ENCODE peak calls at places on chromosomes 7 and 10, in six cellular contexts. S is LHCN-M2, Y is T-helper 2 cell, O is neuronal stem cell, B is Caki2, F is RWPE1. K is an unnamed sample.

GRCh38 chr10:12042409-12042796 is 206 bp downstream of the UPF2 start:
- DNase-seq in S (no peak), Y (peak; percentile 55), O (no peak), B (no peak), F (peak; percentile 29), K (peak; percentile 10)

GRCh38 chr7:641269-641671 is 85.2 kb upstream of the DNAAF5 start:
- DNase-seq in S (peak; percentile 85), Y (no peak), O (no peak), B (no peak), F (no peak), K (no peak)

GRCh38 chr10:63633677-63634487 is 112.7 kb downstream of the REEP3 start:
- DNase-seq in S (peak; percentile 55), Y (peak; percentile 18), O (no peak), B (peak; percentile 27), F (peak; percentile 23), K (no peak)

GRCh38 chr7:144390481-144390880 is 13.0 kb downstream of the NOBOX start:
- DNase-seq in S (no peak), Y (no peak), O (no peak), B (no peak), F (no peak), K (no peak)

GRCh38 chr10:47190802-47191450 is 109.1 kb upstream of the GDF10 start:
- DNase-seq in S (no peak), Y (no peak), O (no peak), B (no peak), F (no peak), K (no peak)

GRCh38 chr10:46226232-46226631 is 60.6 kb upstream of the ANTXRL start:
- DNase-seq in S (no peak), Y (no peak), O (no peak), B (no peak), F (no peak), K (no peak)

GRCh38 chr7:50285259-50285658 is 19.3 kb upstream of the IKZF1 start:
- DNase-seq in S (no peak), Y (no peak), O (no peak), B (no peak), F (no peak), K (no peak)

GRCh38 chr10:5527332-5528200 is 2.8 kb downstream of the CALML3 start:
- DNase-seq in S (no peak), Y (no peak), O (no peak), B (no peak), F (no peak), K (no peak)

GRCh38 chr10:28913850-28914249 is 236.5 kb downstream of the BAMBI start:
- DNase-seq in S (no peak), Y (no peak), O (no peak), B (peak; percentile 96), F (peak; percentile 24), K (no peak)

GRCh38 chr10:131816941-131817700 is 83.7 kb upstream of the PPP2R2D start:
- DNase-seq in S (no peak), Y (no peak), O (no peak), B (no peak), F (no peak), K (peak; percentile 21)

GRCh38 chr10:58094985-58095718 is 172.5 kb downstream of the IPMK start:
- DNase-seq in S (no peak), Y (no peak), O (no peak), B (no peak), F (no peak), K (no peak)

GRCh38 chr10:123563581-123563855 is 102.6 kb upstream of the GPR26 start:
- DNase-seq in S (no peak), Y (no peak), O (no peak), B (no peak), F (no peak), K (no peak)

GRCh38 chr7:105896407-105896842 is 20.0 kb upstream of the ATXN7L1 start:
- DNase-seq in S (peak; percentile 61), Y (peak; percentile 50), O (no peak), B (no peak), F (no peak), K (no peak)

GRCh38 chr7:79612027-79612426 is 158.6 kb upstream of the MAGI2 start:
- DNase-seq in S (no peak), Y (no peak), O (no peak), B (no peak), F (no peak), K (no peak)

GRCh38 chr10:33484787-33485186 is 150.3 kb upstream of the NRP1 start:
- DNase-seq in S (peak; percentile 19), Y (no peak), O (no peak), B (no peak), F (no peak), K (no peak)

GRCh38 chr10:104925232-104925851 is 284.3 kb downstream of the SORCS3 start:
- DNase-seq in S (peak; percentile 6), Y (peak; percentile 22), O (peak; percentile 48), B (no peak), F (peak; percentile 22), K (peak; percentile 53)